ENCODE peak calls at places on chromosomes 5 and 9, in seven cellular contexts. T is ovary, S is islet precursor cell, O is RWPE1, Z is activated T-cell treated with anti-CD3 and anti-CD28 coated beads for 4 hours, D is hypothalamus, G is nephron progenitor cell. H is an unnamed sample.

GRCh38 chr5:125316386-125316785 is 569.9 kb upstream of the ZNF608 start:
- DNase-seq in D (no peak), O (no peak), T (no peak), Z (no peak), G (no peak), S (no peak), H (no peak)

GRCh38 chr5:181028032-181028819 is 11.8 kb upstream of the BTNL9 start:
- DNase-seq in G (no peak), Z (no peak), O (no peak), T (no peak), D (no peak), S (peak; percentile 58), H (no peak)

GRCh38 chr5:76337949-76338589 is 65.0 kb upstream of the IQGAP2 start:
- DNase-seq in O (peak; percentile 92), Z (peak; percentile 31), G (peak; percentile 31), S (peak; percentile 96), T (no peak), D (no peak), H (peak; percentile 69)

GRCh38 chr5:143886621-143887301 is 74.8 kb downstream of the HMHB1 start:
- DNase-seq in O (no peak), Z (no peak), T (no peak), G (no peak), S (no peak), D (no peak), H (no peak)

GRCh38 chr5:54760182-54760935 is 225.0 kb downstream of the ESM1 start:
- DNase-seq in T (no peak), D (no peak), Z (no peak), S (no peak), O (no peak), G (no peak), H (no peak)

GRCh38 chr9:120941046-120941770 is 14.6 kb upstream of the TRAF1 start:
- DNase-seq in S (no peak), G (no peak), D (no peak), Z (no peak), T (no peak), O (peak; percentile 75), H (no peak)

GRCh38 chr9:120308495-120308894 is 271.5 kb downstream of the CDK5RAP2 start:
- DNase-seq in O (no peak), G (no peak), Z (no peak), D (no peak), T (no peak), S (peak; percentile 50), H (no peak)

GRCh38 chr9:88593537-88594185 is 58.7 kb downstream of the NXNL2 start:
- DNase-seq in G (peak; percentile 36), O (peak; percentile 68), S (no peak), Z (peak; percentile 50), T (peak; percentile 36), D (no peak), H (peak; percentile 48)

H was measured in COLO829.